ENCODE peak calls at places on chromosomes 2 and 18, in ten cellular contexts. One of them, this sample, is unnamed.

GRCh38 chr2:206989306-206989705 is 50.0 kb downstream of the CPO start:
- DNase-seq in cardiac muscle cell: peak; percentile 42
- DNase-seq in stimulated activated CD4-positive, alpha-beta T cell treated with anti-CD3 and anti-CD28 coated beads, Interleukin-2, amount 100 ng/mL, for 48 hours: peak; percentile 6
- DNase-seq in thoracic aorta: no peak
- DNase-seq in substantia nigra: peak; percentile 9
- DNase-seq in Karpas-422: peak; percentile 77
- DNase-seq in activated T-helper 1 cell treated with Interleukin-2 at 50 U/mL for 16 hours: no peak
- DNase-seq in EL: peak; percentile 22
- DNase-seq in RKO: peak; percentile 41
- DNase-seq in HEK293T: peak; percentile 72
- DNase-seq in this sample: peak; percentile 54

GRCh38 chr2:167183916-167184315 is 295.6 kb downstream of the XIRP2 start:
- DNase-seq in substantia nigra: peak; percentile 18
- DNase-seq in RKO: no peak
- DNase-seq in HEK293T: no peak
- DNase-seq in cardiac muscle cell: no peak
- DNase-seq in thoracic aorta: no peak
- DNase-seq in Karpas-422: no peak
- DNase-seq in stimulated activated CD4-positive, alpha-beta T cell treated with anti-CD3 and anti-CD28 coated beads, Interleukin-2, amount 100 ng/mL, for 48 hours: no peak
- DNase-seq in activated T-helper 1 cell treated with Interleukin-2 at 50 U/mL for 16 hours: no peak
- DNase-seq in EL: no peak
- DNase-seq in this sample: no peak

GRCh38 chr18:57705861-57706590 is 84.4 kb upstream of the NARS1 start:
- DNase-seq in EL: no peak
- DNase-seq in stimulated activated CD4-positive, alpha-beta T cell treated with anti-CD3 and anti-CD28 coated beads, Interleukin-2, amount 100 ng/mL, for 48 hours: no peak
- DNase-seq in substantia nigra: no peak
- DNase-seq in RKO: no peak
- DNase-seq in activated T-helper 1 cell treated with Interleukin-2 at 50 U/mL for 16 hours: no peak
- DNase-seq in thoracic aorta: no peak
- DNase-seq in cardiac muscle cell: no peak
- DNase-seq in Karpas-422: no peak
- DNase-seq in HEK293T: no peak
- DNase-seq in this sample: no peak

GRCh38 chr2:6977095-6977777 is 60.0 kb downstream of the RNF144A start:
- DNase-seq in EL: no peak
- DNase-seq in Karpas-422: no peak
- DNase-seq in thoracic aorta: no peak
- DNase-seq in substantia nigra: peak; percentile 84
- DNase-seq in cardiac muscle cell: peak; percentile 66
- DNase-seq in stimulated activated CD4-positive, alpha-beta T cell treated with anti-CD3 and anti-CD28 coated beads, Interleukin-2, amount 100 ng/mL, for 48 hours: no peak
- DNase-seq in activated T-helper 1 cell treated with Interleukin-2 at 50 U/mL for 16 hours: no peak
- DNase-seq in RKO: no peak
- DNase-seq in HEK293T: no peak
- DNase-seq in this sample: no peak

GRCh38 chr2:43458002-43458628 is 137.7 kb downstream of the THADA start:
- DNase-seq in EL: peak; percentile 85
- DNase-seq in substantia nigra: no peak
- DNase-seq in stimulated activated CD4-positive, alpha-beta T cell treated with anti-CD3 and anti-CD28 coated beads, Interleukin-2, amount 100 ng/mL, for 48 hours: no peak
- DNase-seq in Karpas-422: no peak
- DNase-seq in HEK293T: no peak
- DNase-seq in cardiac muscle cell: peak; percentile 56
- DNase-seq in thoracic aorta: no peak
- DNase-seq in activated T-helper 1 cell treated with Interleukin-2 at 50 U/mL for 16 hours: no peak
- DNase-seq in RKO: peak; percentile 30
- DNase-seq in this sample: no peak

GRCh38 chr2:221671515-221671914 is 99.4 kb upstream of the EPHA4 start:
- DNase-seq in HEK293T: no peak
- DNase-seq in Karpas-422: no peak
- DNase-seq in RKO: no peak
- DNase-seq in substantia nigra: no peak
- DNase-seq in EL: peak; percentile 79
- DNase-seq in activated T-helper 1 cell treated with Interleukin-2 at 50 U/mL for 16 hours: no peak
- DNase-seq in thoracic aorta: no peak
- DNase-seq in cardiac muscle cell: no peak
- DNase-seq in stimulated activated CD4-positive, alpha-beta T cell treated with anti-CD3 and anti-CD28 coated beads, Interleukin-2, amount 100 ng/mL, for 48 hours: no peak
- DNase-seq in this sample: no peak

GRCh38 chr2:136863874-136864273 is 98.5 kb downstream of the THSD7B start:
- DNase-seq in Karpas-422: no peak
- DNase-seq in activated T-helper 1 cell treated with Interleukin-2 at 50 U/mL for 16 hours: no peak
- DNase-seq in stimulated activated CD4-positive, alpha-beta T cell treated with anti-CD3 and anti-CD28 coated beads, Interleukin-2, amount 100 ng/mL, for 48 hours: no peak
- DNase-seq in cardiac muscle cell: no peak
- DNase-seq in thoracic aorta: no peak
- DNase-seq in RKO: no peak
- DNase-seq in EL: no peak
- DNase-seq in HEK293T: no peak
- DNase-seq in substantia nigra: no peak
- DNase-seq in this sample: no peak

GRCh38 chr2:88885679-88886402 is 194.4 kb downstream of the RPIA start:
- DNase-seq in substantia nigra: no peak
- DNase-seq in thoracic aorta: no peak
- DNase-seq in EL: no peak
- DNase-seq in Karpas-422: no peak
- DNase-seq in stimulated activated CD4-positive, alpha-beta T cell treated with anti-CD3 and anti-CD28 coated beads, Interleukin-2, amount 100 ng/mL, for 48 hours: no peak
- DNase-seq in cardiac muscle cell: no peak
- DNase-seq in HEK293T: no peak
- DNase-seq in activated T-helper 1 cell treated with Interleukin-2 at 50 U/mL for 16 hours: no peak
- DNase-seq in RKO: no peak
- DNase-seq in this sample: no peak

GRCh38 chr2:85807756-85808155 is 54.0 kb downstream of the ATOH8 start:
- DNase-seq in substantia nigra: no peak
- DNase-seq in RKO: no peak
- DNase-seq in Karpas-422: no peak
- DNase-seq in thoracic aorta: no peak
- DNase-seq in activated T-helper 1 cell treated with Interleukin-2 at 50 U/mL for 16 hours: no peak
- DNase-seq in stimulated activated CD4-positive, alpha-beta T cell treated with anti-CD3 and anti-CD28 coated beads, Interleukin-2, amount 100 ng/mL, for 48 hours: no peak
- DNase-seq in cardiac muscle cell: no peak
- DNase-seq in EL: no peak
- DNase-seq in HEK293T: no peak
- DNase-seq in this sample: no peak

GRCh38 chr18:62877448-62878221 is 162.3 kb downstream of the PHLPP1 start:
- DNase-seq in thoracic aorta: no peak
- DNase-seq in RKO: no peak
- DNase-seq in EL: peak; percentile 85
- DNase-seq in cardiac muscle cell: peak; percentile 88
- DNase-seq in substantia nigra: no peak
- DNase-seq in stimulated activated CD4-positive, alpha-beta T cell treated with anti-CD3 and anti-CD28 coated beads, Interleukin-2, amount 100 ng/mL, for 48 hours: no peak
- DNase-seq in Karpas-422: no peak
- DNase-seq in HEK293T: no peak
- DNase-seq in activated T-helper 1 cell treated with Interleukin-2 at 50 U/mL for 16 hours: no peak
- DNase-seq in this sample: no peak

GRCh38 chr2:160207804-160208661 is 8.0 kb upstream of the ITGB6 start:
- DNase-seq in cardiac muscle cell: peak; percentile 89
- DNase-seq in HEK293T: no peak
- DNase-seq in substantia nigra: peak; percentile 13
- DNase-seq in activated T-helper 1 cell treated with Interleukin-2 at 50 U/mL for 16 hours: no peak
- DNase-seq in RKO: peak; percentile 83
- DNase-seq in thoracic aorta: peak; percentile 79
- DNase-seq in stimulated activated CD4-positive, alpha-beta T cell treated with anti-CD3 and anti-CD28 coated beads, Interleukin-2, amount 100 ng/mL, for 48 hours: no peak
- DNase-seq in EL: peak; percentile 97
- DNase-seq in Karpas-422: no peak
- DNase-seq in this sample: peak; percentile 77

GRCh38 chr18:54269924-54270844 is 867 bp downstream of the POLI start:
- DNase-seq in stimulated activated CD4-positive, alpha-beta T cell treated with anti-CD3 and anti-CD28 coated beads, Interleukin-2, amount 100 ng/mL, for 48 hours: peak; percentile 50
- DNase-seq in HEK293T: peak; percentile 21
- DNase-seq in substantia nigra: peak; percentile 57
- DNase-seq in EL: peak; percentile 35
- DNase-seq in thoracic aorta: peak; percentile 23
- DNase-seq in Karpas-422: no peak
- DNase-seq in activated T-helper 1 cell treated with Interleukin-2 at 50 U/mL for 16 hours: peak; percentile 24
- DNase-seq in cardiac muscle cell: peak; percentile 62
- DNase-seq in RKO: peak; percentile 76
- DNase-seq in this sample: no peak

GRCh38 chr2:172489682-172490081 is 62.3 kb downstream of the ITGA6 start:
- DNase-seq in activated T-helper 1 cell treated with Interleukin-2 at 50 U/mL for 16 hours: no peak
- DNase-seq in RKO: no peak
- DNase-seq in stimulated activated CD4-positive, alpha-beta T cell treated with anti-CD3 and anti-CD28 coated beads, Interleukin-2, amount 100 ng/mL, for 48 hours: no peak
- DNase-seq in EL: no peak
- DNase-seq in Karpas-422: no peak
- DNase-seq in cardiac muscle cell: peak; percentile 21
- DNase-seq in HEK293T: no peak
- DNase-seq in thoracic aorta: no peak
- DNase-seq in substantia nigra: no peak
- DNase-seq in this sample: peak; percentile 43